ENCODE peak calls at places on chromosomes 16 and 17, in eight cellular contexts. One of them, this sample, is unnamed. For H3K4me1 and H3K27me3, the result is how much of the 10 kb centered on the place peaks cover.

GRCh38 chr17:68161644-68162428 is 86.0 kb upstream of the AMZ2 start:
- DNase-seq in RWPE2: no peak
- DNase-seq in HAP-1: no peak
- DNase-seq in CD8-positive, alpha-beta memory T cell: no peak
- DNase-seq in thoracic aorta: no peak
- DNase-seq in hepatocyte: no peak
- DNase-seq in heart left ventricle: peak
- DNase-seq in sigmoid colon: no peak
- DNase-seq in this sample: no peak

GRCh38 chr16:16029431-16030011 is 80.1 kb downstream of the ABCC1 start:
- DNase-seq in thoracic aorta: no peak
- DNase-seq in sigmoid colon: no peak
- DNase-seq in CD8-positive, alpha-beta memory T cell: no peak
- DNase-seq in hepatocyte: no peak
- DNase-seq in heart left ventricle: no peak
- DNase-seq in RWPE2: no peak
- DNase-seq in HAP-1: no peak
- DNase-seq in this sample: no peak

GRCh38 chr17:46968896-46969295 is 10.2 kb downstream of the RPRML start:
- DNase-seq in CD8-positive, alpha-beta memory T cell: no peak
- DNase-seq in HAP-1: no peak
- DNase-seq in RWPE2: no peak
- DNase-seq in thoracic aorta: no peak
- DNase-seq in sigmoid colon: peak
- DNase-seq in hepatocyte: no peak
- DNase-seq in heart left ventricle: no peak
- DNase-seq in this sample: no peak

GRCh38 chr16:84110527-84110926 is 6.2 kb downstream of the MBTPS1 start:
- DNase-seq in CD8-positive, alpha-beta memory T cell: no peak
- DNase-seq in RWPE2: no peak
- DNase-seq in hepatocyte: no peak
- DNase-seq in heart left ventricle: no peak
- DNase-seq in sigmoid colon: no peak
- DNase-seq in HAP-1: no peak
- DNase-seq in thoracic aorta: no peak
- DNase-seq in this sample: no peak

GRCh38 chr17:43845772-43846171 is 1.2 kb upstream of the CD300LG start:
- DNase-seq in hepatocyte: no peak
- DNase-seq in thoracic aorta: no peak
- DNase-seq in heart left ventricle: no peak
- DNase-seq in HAP-1: no peak
- DNase-seq in CD8-positive, alpha-beta memory T cell: no peak
- DNase-seq in RWPE2: no peak
- DNase-seq in sigmoid colon: no peak
- DNase-seq in this sample: no peak

GRCh38 chr16:65731840-65732239 is 610.0 kb upstream of the CDH11 start:
- DNase-seq in HAP-1: no peak
- DNase-seq in CD8-positive, alpha-beta memory T cell: no peak
- DNase-seq in hepatocyte: no peak
- DNase-seq in thoracic aorta: no peak
- DNase-seq in RWPE2: no peak
- DNase-seq in heart left ventricle: no peak
- DNase-seq in sigmoid colon: no peak
- DNase-seq in this sample: no peak

GRCh38 chr16:80285089-80285488 is 255.7 kb upstream of the DYNLRB2 start:
- DNase-seq in HAP-1: no peak
- DNase-seq in RWPE2: no peak
- DNase-seq in hepatocyte: peak
- DNase-seq in thoracic aorta: no peak
- DNase-seq in CD8-positive, alpha-beta memory T cell: no peak
- DNase-seq in heart left ventricle: no peak
- DNase-seq in sigmoid colon: no peak
- DNase-seq in this sample: no peak

GRCh38 chr17:55576237-55576998 is 65.2 kb upstream of the SMIM36 start:
- DNase-seq in sigmoid colon: no peak
- DNase-seq in hepatocyte: peak
- DNase-seq in CD8-positive, alpha-beta memory T cell: no peak
- DNase-seq in heart left ventricle: peak
- DNase-seq in thoracic aorta: no peak
- DNase-seq in HAP-1: no peak
- DNase-seq in RWPE2: no peak
- DNase-seq in this sample: no peak

GRCh38 chr16:56635441-56635967 is 3.0 kb upstream of the MT1A start:
- DNase-seq in RWPE2: no peak
- DNase-seq in thoracic aorta: no peak
- DNase-seq in hepatocyte: no peak
- DNase-seq in HAP-1: no peak
- DNase-seq in CD8-positive, alpha-beta memory T cell: no peak
- DNase-seq in heart left ventricle: no peak
- DNase-seq in sigmoid colon: no peak
- DNase-seq in this sample: no peak

GRCh38 chr17:33178641-33179040 is 114.5 kb downstream of the ASIC2 start:
- DNase-seq in CD8-positive, alpha-beta memory T cell: no peak
- DNase-seq in sigmoid colon: no peak
- DNase-seq in thoracic aorta: no peak
- DNase-seq in hepatocyte: no peak
- DNase-seq in HAP-1: no peak
- DNase-seq in heart left ventricle: no peak
- DNase-seq in RWPE2: no peak
- DNase-seq in this sample: no peak

GRCh38 chr17:4679652-4680051 is 24.3 kb downstream of the PELP1 start:
- DNase-seq in sigmoid colon: no peak
- DNase-seq in HAP-1: no peak
- DNase-seq in hepatocyte: peak
- DNase-seq in CD8-positive, alpha-beta memory T cell: no peak
- DNase-seq in RWPE2: no peak
- DNase-seq in thoracic aorta: no peak
- DNase-seq in heart left ventricle: no peak
- DNase-seq in this sample: no peak

GRCh38 chr16:68617735-68618134 is 27.4 kb upstream of the CDH3 start:
- DNase-seq in RWPE2: no peak
- DNase-seq in CD8-positive, alpha-beta memory T cell: no peak
- DNase-seq in sigmoid colon: no peak
- DNase-seq in HAP-1: no peak
- DNase-seq in heart left ventricle: no peak
- DNase-seq in hepatocyte: no peak
- DNase-seq in thoracic aorta: no peak
- DNase-seq in this sample: no peak

GRCh38 chr17:75634754-75635609 is 1.7 kb downstream of the SMIM5 start:
- DNase-seq in HAP-1: no peak
- DNase-seq in thoracic aorta: no peak
- DNase-seq in hepatocyte: no peak
- DNase-seq in CD8-positive, alpha-beta memory T cell: no peak
- DNase-seq in heart left ventricle: peak
- DNase-seq in sigmoid colon: no peak
- DNase-seq in RWPE2: no peak
- DNase-seq in this sample: no peak

DNA sequence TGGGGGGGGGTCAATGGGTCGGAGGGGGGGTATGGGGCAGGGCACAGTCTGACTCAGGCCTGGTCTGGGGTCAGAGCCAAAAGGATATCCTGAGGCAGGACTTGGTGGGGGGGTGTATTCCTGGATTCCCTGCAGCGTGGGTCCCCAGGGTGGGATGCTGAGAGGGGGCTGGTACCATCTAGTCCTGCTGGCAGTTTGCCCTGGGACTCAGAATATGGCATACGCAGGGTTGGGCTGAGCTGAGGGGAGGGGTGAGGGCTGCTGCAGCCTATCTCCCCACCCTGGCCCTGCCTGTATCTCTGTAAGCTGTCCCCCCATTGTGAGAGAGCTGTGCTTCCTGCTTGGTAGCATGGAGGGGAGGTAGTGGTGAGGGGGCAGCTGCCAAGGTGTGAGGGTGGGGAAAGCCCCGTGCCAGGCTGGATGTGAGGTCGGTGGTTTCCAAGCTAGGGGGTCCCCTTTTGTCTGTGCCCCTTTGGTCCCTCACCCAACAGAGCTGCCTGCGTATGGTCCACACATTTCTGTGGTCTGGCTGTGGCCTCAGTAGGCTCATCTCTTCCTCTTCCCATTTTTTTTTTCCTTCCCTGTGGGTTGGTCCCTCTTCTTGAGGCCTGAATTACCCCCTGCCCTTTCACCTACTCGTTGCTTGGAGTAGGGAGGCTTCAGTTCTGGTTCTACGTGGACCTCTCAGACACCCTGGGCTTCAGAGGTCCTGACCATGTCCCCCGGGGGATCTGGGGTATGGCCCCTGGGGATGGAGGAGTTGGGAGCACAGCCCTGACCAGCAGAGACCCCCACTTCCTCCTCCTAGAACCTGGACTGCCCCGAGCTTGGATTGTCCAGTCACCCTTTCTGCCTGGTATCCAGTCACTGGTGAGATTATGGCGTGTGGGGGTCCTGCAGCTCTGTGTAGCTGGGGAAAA is 15.0 kb downstream of the RARA start:
- DNase-seq in CD8-positive, alpha-beta memory T cell: peak
- DNase-seq in sigmoid colon: peak
- DNase-seq in thoracic aorta: peak
- DNase-seq in RWPE2: no peak
- DNase-seq in heart left ventricle: peak
- DNase-seq in hepatocyte: no peak
- DNase-seq in HAP-1: no peak
- DNase-seq in this sample: peak
- H3K4me3 ChIP-seq in CD8-positive, alpha-beta memory T cell: peak
- H3K4me3 ChIP-seq in sigmoid colon: no peak
- H3K4me3 ChIP-seq in thoracic aorta: peak
- H3K4me3 ChIP-seq in RWPE2: no peak
- H3K4me3 ChIP-seq in heart left ventricle: no peak
- H3K4me3 ChIP-seq in hepatocyte: no peak
- H3K4me3 ChIP-seq in HAP-1: no peak
- H3K4me3 ChIP-seq in this sample: peak

DNA sequence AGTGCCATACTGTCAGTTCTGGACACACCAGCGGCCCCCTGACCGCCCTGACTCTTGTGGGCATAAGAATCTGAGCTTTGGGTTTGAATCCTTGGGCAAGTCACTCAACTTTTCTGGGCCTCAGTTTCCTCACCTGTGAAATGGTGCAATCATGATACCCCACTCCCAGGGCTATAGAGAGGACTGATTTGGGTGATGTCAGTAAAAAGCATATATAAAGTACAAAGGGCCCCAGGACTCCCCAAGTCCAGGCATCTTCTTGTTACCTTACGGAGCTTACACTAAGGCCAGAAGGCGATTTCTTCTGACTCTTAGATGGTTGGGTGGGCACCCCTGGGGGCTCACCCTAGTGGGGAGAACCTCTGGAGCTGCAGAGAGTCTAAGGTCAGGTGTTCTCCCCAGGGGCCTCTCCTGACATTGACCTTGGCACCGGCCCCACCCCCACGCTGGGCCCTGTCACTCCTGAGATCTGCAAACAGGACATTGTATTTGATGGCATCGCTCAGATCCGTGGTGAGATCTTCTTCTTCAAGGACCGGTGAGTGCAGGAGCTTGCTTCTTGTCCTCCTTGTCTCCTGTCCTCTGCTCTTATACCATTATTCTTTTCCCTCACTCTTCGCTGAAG is 13.9 kb downstream of the MMP2 start:
- DNase-seq in RWPE2: no peak
- DNase-seq in heart left ventricle: no peak
- DNase-seq in thoracic aorta: no peak
- DNase-seq in hepatocyte: no peak
- DNase-seq in sigmoid colon: peak
- DNase-seq in HAP-1: no peak
- DNase-seq in CD8-positive, alpha-beta memory T cell: no peak
- DNase-seq in this sample: no peak
- H3K4me1 ChIP-seq in RWPE2: under half
- H3K4me1 ChIP-seq in heart left ventricle: under half
- H3K4me1 ChIP-seq in thoracic aorta: under half
- H3K4me1 ChIP-seq in hepatocyte: under half
- H3K4me1 ChIP-seq in sigmoid colon: under half
- H3K4me1 ChIP-seq in HAP-1: under half
- H3K4me1 ChIP-seq in CD8-positive, alpha-beta memory T cell: under half
- H3K4me1 ChIP-seq in this sample: under half

DNA sequence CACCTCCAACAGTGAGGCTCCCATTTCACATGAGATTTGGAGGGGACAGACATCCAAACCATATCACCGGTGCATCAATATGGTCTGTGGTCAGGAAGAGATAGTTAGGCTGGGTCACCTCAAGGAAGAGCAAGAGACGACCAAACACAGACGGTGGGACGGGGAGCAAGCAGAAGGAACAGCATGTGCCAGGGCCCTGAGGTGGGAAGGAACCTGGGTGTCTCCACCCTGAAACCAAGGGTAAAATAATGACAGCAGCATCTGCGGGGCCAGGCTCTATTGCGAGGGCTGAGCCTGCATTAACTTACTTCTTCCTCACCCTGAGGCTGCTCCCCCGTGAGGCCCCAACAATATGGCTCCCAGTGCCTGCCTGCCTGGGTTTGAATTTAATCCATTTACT is 8.9 kb upstream of the PRSS21 start:
- DNase-seq in CD8-positive, alpha-beta memory T cell: peak
- DNase-seq in HAP-1: no peak
- DNase-seq in sigmoid colon: peak
- DNase-seq in thoracic aorta: no peak
- DNase-seq in hepatocyte: no peak
- DNase-seq in RWPE2: peak
- DNase-seq in heart left ventricle: no peak
- DNase-seq in this sample: no peak
- H3K27me3 ChIP-seq in CD8-positive, alpha-beta memory T cell: under half
- H3K27me3 ChIP-seq in HAP-1: under half
- H3K27me3 ChIP-seq in sigmoid colon: under half
- H3K27me3 ChIP-seq in thoracic aorta: under half
- H3K27me3 ChIP-seq in hepatocyte: under half
- H3K27me3 ChIP-seq in RWPE2: under half
- H3K27me3 ChIP-seq in heart left ventricle: under half
- H3K27me3 ChIP-seq in this sample: under half

GRCh38 chr17:73343739-73344454 is 32.1 kb upstream of the CDC42EP4 start:
- DNase-seq in HAP-1: no peak
- DNase-seq in sigmoid colon: no peak
- DNase-seq in hepatocyte: no peak
- DNase-seq in RWPE2: no peak
- DNase-seq in heart left ventricle: no peak
- DNase-seq in CD8-positive, alpha-beta memory T cell: no peak
- DNase-seq in thoracic aorta: no peak
- DNase-seq in this sample: no peak
- H3K4me3 ChIP-seq in HAP-1: no peak
- H3K4me3 ChIP-seq in sigmoid colon: no peak
- H3K4me3 ChIP-seq in hepatocyte: no peak
- H3K4me3 ChIP-seq in RWPE2: no peak
- H3K4me3 ChIP-seq in heart left ventricle: peak
- H3K4me3 ChIP-seq in CD8-positive, alpha-beta memory T cell: no peak
- H3K4me3 ChIP-seq in thoracic aorta: no peak
- H3K4me3 ChIP-seq in this sample: no peak

DNA sequence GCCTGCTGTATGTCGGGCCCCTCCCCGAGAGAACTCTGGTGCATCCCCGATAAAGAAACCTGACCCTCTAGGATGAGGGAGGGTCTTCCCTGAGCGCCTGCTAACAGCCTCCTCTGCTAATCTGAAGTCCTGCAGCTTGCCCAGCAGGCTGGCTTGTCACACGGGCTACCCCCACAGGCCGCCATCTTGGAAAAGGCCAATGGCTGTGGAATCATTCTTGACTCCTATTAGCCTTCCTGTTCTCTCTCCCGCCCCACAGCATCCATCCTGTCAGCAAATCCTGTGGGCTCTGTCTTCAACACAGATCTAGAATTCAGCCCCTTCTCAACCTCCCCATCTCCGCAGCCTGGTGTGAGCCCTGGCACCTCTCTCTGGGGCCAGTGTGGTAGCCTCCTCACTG is 12.0 kb downstream of the IL4R start:
- DNase-seq in RWPE2: no peak
- DNase-seq in sigmoid colon: peak
- DNase-seq in heart left ventricle: no peak
- DNase-seq in hepatocyte: no peak
- DNase-seq in CD8-positive, alpha-beta memory T cell: peak
- DNase-seq in HAP-1: no peak
- DNase-seq in thoracic aorta: no peak
- DNase-seq in this sample: no peak
- H3K4me1 ChIP-seq in RWPE2: half or more
- H3K4me1 ChIP-seq in sigmoid colon: half or more
- H3K4me1 ChIP-seq in heart left ventricle: under half
- H3K4me1 ChIP-seq in hepatocyte: under half
- H3K4me1 ChIP-seq in CD8-positive, alpha-beta memory T cell: half or more
- H3K4me1 ChIP-seq in HAP-1: under half
- H3K4me1 ChIP-seq in thoracic aorta: under half
- H3K4me1 ChIP-seq in this sample: half or more

This sample was measured in CD4-positive, CD25-positive, alpha-beta regulatory T cell.